ENCODE peak calls at places on chromosome 18, in four cellular contexts. B is H9, Y is mesenchymal stem cell, V is IMR-90. A is an unnamed sample. For H3K9me3, the result is how much of the 10 kb centered on the place peaks cover.

GRCh38 chr18:60188943-60189342 is 183.6 kb downstream of the MC4R start:
- DNase-seq in B (no peak), Y (no peak), V (no peak), A (no peak)

GRCh38 chr18:65994294-65994693 is 243.5 kb downstream of the CDH7 start:
- DNase-seq in B (no peak), Y (no peak), V (no peak), A (no peak)

GRCh38 chr18:8769509-8769908 is 64.2 kb downstream of the MTCL1 start:
- DNase-seq in B (no peak), Y (no peak), V (no peak), A (no peak)

GRCh38 chr18:44411971-44412370 is 268.7 kb upstream of the SETBP1 start:
- DNase-seq in B (no peak), Y (no peak), V (no peak), A (no peak)

GRCh38 chr18:70423988-70424387 is 135.1 kb downstream of the SOCS6 start:
- DNase-seq in B (no peak), Y (no peak), V (no peak), A (no peak)

GRCh38 chr18:934518-935123 is 29.9 kb downstream of the ADCYAP1 start:
- DNase-seq in B (no peak), Y (no peak), V (no peak), A (no peak)

GRCh38 chr18:46452820-46453219 is 204.2 kb downstream of the LOXHD1 start:
- DNase-seq in B (no peak), Y (no peak), V (peak), A (no peak)

GRCh38 chr18:22709288-22710060 is 223.7 kb upstream of the RBBP8 start:
- DNase-seq in B (no peak), Y (peak), V (peak), A (no peak)

GRCh38 chr18:58057291-58057965 is 13.4 kb downstream of the NEDD4L start:
- DNase-seq in B (no peak), Y (no peak), V (no peak), A (no peak)

GRCh38 chr18:42351455-42351854 is 396.4 kb downstream of the PIK3C3 start:
- DNase-seq in B (no peak), Y (no peak), V (no peak), A (no peak)

GRCh38 chr18:58862851-58863538 is 1.7 kb upstream of the ZNF532 start:
- DNase-seq in B (no peak), Y (peak), V (peak), A (no peak)

GRCh38 chr18:26764177-26764576 is 101.3 kb downstream of the AQP4 start:
- DNase-seq in B (no peak), Y (no peak), V (no peak), A (no peak)

GRCh38 chr18:6355789-6356589 is 58.7 kb downstream of the L3MBTL4 start:
- DNase-seq in B (no peak), Y (peak), V (peak), A (no peak)

GRCh38 chr18:10320201-10320600 is 134.2 kb upstream of the APCDD1 start:
- DNase-seq in B (no peak), Y (no peak), V (no peak), A (no peak)

GRCh38 chr18:5196253-5197031 is 615 bp downstream of the AKAIN1 start:
- DNase-seq in B (peak), Y (no peak), V (no peak), A (peak)

GRCh38 chr18:8765692-8766463 is 60.5 kb downstream of the MTCL1 start:
- DNase-seq in B (no peak), Y (peak), V (no peak), A (no peak)

GRCh38 chr18:31920326-31920725 is 22.6 kb downstream of the TRAPPC8 start:
- DNase-seq in B (no peak), Y (no peak), V (no peak), A (no peak)

GRCh38 chr18:21900594-21901352 is 160.2 kb downstream of the MIB1 start:
- DNase-seq in B (no peak), Y (no peak), V (no peak), A (no peak)

GRCh38 chr18:457120-457519 is 43.4 kb downstream of the COLEC12 start:
- DNase-seq in B (no peak), Y (peak), V (peak), A (no peak)

GRCh38 chr18:23551978-23552377 is 34.3 kb downstream of the NPC1 start:
- DNase-seq in B (no peak), Y (no peak), V (no peak), A (no peak)

GRCh38 chr18:60889442-60889841 is 443.8 kb upstream of the CDH20 start:
- DNase-seq in B (no peak), Y (no peak), V (no peak), A (no peak)

GRCh38 chr18:45291616-45292612 is 323.4 kb upstream of the SLC14A2 start:
- DNase-seq in B (no peak), Y (peak), V (no peak), A (no peak)

GRCh38 chr18:58202406-58202730 is 158.3 kb downstream of the NEDD4L start:
- DNase-seq in B (no peak), Y (no peak), V (peak), A (no peak)

GRCh38 chr18:30175061-30175574 is 867.4 kb downstream of the DSC3 start:
- DNase-seq in B (no peak), Y (no peak), V (no peak), A (no peak)

GRCh38 chr18:32049393-32050161 is 31.0 kb downstream of the RNF125 start:
- DNase-seq in B (no peak), Y (no peak), V (no peak), A (no peak)

GRCh38 chr18:23916338-23916737 is 98.2 kb upstream of the TTC39C start:
- DNase-seq in B (no peak), Y (no peak), V (no peak), A (no peak)

GRCh38 chr18:58101291-58101706 is 57.3 kb downstream of the NEDD4L start:
- DNase-seq in B (no peak), Y (no peak), V (no peak), A (no peak)

GRCh38 chr18:23209796-23210195 is 74.5 kb downstream of the CABLES1 start:
- DNase-seq in B (no peak), Y (no peak), V (no peak), A (no peak)

GRCh38 chr18:48949051-48949605 is 1.6 kb downstream of the SMAD7 start:
- DNase-seq in B (no peak), Y (peak), V (no peak), A (no peak)

GRCh38 chr18:72468011-72468710 is 76.0 kb downstream of the CBLN2 start:
- DNase-seq in B (no peak), Y (no peak), V (no peak), A (no peak)

GRCh38 chr18:23053756-23054457 is 81.4 kb upstream of the CABLES1 start:
- DNase-seq in B (peak), Y (peak), V (peak), A (peak)

GRCh38 chr18:26386002-26386401 is 159.8 kb downstream of the TAF4B start:
- DNase-seq in B (no peak), Y (peak), V (peak), A (no peak)

GRCh38 chr18:60197233-60197632 is 175.3 kb downstream of the MC4R start:
- DNase-seq in B (no peak), Y (no peak), V (no peak), A (no peak)

GRCh38 chr18:61435064-61435652 is 101.9 kb downstream of the CDH20 start:
- DNase-seq in B (peak), Y (peak), V (peak), A (no peak)

GRCh38 chr18:77111449-77112160 is 21.0 kb downstream of the MBP start:
- DNase-seq in B (no peak), Y (no peak), V (no peak), A (no peak)

GRCh38 chr18:77112161-77112801 is 20.3 kb downstream of the MBP start:
- DNase-seq in B (no peak), Y (no peak), V (no peak), A (no peak)

GRCh38 chr18:77114070-77114563 is 18.5 kb downstream of the MBP start:
- DNase-seq in B (no peak), Y (no peak), V (no peak), A (no peak)

GRCh38 chr18:77114564-77115391 is 17.8 kb downstream of the MBP start:
- DNase-seq in B (no peak), Y (peak), V (peak), A (no peak)

DNA sequence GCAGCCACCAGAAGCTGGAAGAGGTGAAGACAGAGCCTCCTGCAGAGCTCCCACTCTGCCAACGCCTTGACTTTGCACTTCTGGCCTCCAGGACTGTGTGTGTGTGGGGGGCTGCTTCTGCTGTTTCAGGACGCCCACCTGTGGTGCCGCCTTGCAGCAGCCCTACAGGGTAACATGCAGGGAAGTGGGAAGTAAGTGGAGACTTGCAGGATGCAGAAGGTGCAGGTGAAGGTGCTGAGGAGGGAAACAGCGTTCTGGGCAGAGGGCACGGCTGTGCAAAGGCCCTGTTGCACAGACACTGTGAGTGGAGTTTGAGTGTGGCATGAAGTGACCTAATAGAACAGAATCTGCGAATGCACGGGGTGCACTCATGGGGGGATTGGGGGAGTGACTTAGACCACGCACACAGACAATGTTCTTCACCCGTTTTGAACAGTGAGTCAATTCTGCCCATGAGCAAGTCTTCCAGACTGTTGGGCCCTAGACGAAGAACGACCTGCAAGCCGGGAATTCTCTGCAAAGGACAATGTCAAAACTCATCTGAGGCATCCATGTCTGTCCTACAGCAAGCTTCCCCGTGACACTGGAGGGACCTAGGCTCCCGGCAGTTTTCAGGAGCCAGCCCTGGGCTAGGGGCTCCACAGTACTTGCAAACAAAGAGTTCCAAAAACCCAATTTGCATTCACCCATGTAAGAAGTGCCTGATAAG is 19.1 kb downstream of the MBP start:
- DNase-seq in B (no peak), Y (no peak), V (no peak), A (no peak)
- H3K23ac ChIP-seq in B (no peak), Y (no peak), V (no peak), A (no peak)

DNA sequence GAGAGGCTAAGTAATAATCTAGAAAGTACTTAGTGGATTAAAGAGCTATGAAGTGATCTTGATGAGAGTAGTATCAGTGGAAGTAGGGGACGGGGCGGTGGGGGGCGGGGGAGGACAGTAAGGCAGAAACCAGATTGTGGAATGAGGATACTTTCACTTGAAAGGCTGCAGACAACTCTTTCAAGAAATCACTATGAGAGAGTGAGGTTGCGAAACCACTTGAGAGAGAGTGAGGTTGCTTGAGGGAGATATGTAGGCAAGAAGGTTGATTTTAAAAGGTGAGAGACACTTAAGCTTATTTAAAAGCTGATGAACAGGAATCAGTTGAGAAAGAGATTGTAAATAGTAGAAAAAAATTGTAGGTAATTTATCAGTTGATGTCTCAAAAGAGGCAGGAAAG is 3.8 kb downstream of the ZNF397 start:
- DNase-seq in B (no peak), Y (no peak), V (no peak), A (no peak)
- H3K9me3 ChIP-seq in B (under half), Y (half or more), V (under half), A (half or more)

DNA sequence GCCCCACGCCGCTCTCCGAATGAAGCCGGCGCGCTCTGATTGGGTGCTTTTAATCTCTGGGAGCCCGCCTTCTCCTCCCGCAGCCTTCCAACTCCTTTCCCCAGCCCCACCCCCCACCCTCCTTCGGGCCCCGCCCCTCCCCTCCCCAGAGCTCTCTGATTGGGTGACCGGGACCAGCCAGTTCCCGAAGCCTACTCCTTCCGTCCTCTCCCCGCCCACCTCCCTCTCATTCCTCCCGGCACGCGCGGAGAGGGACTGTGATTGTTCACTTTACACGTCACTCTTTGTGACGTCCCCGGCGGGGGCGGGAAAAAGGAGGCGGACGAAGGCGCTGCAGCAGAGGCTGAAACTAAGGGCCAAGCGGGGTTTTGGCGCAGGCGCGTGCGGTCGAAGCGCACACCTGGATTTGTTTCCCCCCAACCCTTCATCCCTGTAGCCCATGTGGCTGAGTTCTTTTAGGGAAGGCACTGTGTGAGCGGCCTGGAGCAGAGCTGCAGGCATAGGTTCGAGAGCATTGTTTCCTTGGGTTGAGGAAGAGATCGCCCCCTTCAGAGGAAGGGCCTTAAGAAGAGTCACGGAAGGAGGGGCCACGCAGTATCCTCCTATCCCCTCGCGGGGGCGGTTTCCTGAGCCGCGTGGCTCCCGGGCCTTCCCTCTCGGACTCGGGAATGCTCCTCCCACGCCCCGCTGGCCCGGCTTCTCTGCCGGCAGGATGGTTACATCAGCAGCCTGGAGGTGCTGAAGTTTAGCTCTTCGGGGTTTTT is at the start of gene MEX3C:
- DNase-seq in B (peak), Y (peak), V (peak), A (peak)
- H2AK5ac ChIP-seq in B (no peak), Y (peak), V (no peak), A (peak)

GRCh38 chr18:13611058-13611615 is 115.2 kb downstream of the FAM210A start:
- DNase-seq in B (peak), Y (no peak), V (peak), A (peak)

GRCh38 chr18:13613591-13614317 is 112.6 kb downstream of the FAM210A start:
- DNase-seq in B (no peak), Y (no peak), V (no peak), A (no peak)

GRCh38 chr18:13611616-13612110 is 114.7 kb downstream of the FAM210A start:
- DNase-seq in B (peak), Y (peak), V (peak), A (peak)

GRCh38 chr18:13613099-13613498 is 113.3 kb downstream of the FAM210A start:
- DNase-seq in B (no peak), Y (no peak), V (no peak), A (no peak)

DNA sequence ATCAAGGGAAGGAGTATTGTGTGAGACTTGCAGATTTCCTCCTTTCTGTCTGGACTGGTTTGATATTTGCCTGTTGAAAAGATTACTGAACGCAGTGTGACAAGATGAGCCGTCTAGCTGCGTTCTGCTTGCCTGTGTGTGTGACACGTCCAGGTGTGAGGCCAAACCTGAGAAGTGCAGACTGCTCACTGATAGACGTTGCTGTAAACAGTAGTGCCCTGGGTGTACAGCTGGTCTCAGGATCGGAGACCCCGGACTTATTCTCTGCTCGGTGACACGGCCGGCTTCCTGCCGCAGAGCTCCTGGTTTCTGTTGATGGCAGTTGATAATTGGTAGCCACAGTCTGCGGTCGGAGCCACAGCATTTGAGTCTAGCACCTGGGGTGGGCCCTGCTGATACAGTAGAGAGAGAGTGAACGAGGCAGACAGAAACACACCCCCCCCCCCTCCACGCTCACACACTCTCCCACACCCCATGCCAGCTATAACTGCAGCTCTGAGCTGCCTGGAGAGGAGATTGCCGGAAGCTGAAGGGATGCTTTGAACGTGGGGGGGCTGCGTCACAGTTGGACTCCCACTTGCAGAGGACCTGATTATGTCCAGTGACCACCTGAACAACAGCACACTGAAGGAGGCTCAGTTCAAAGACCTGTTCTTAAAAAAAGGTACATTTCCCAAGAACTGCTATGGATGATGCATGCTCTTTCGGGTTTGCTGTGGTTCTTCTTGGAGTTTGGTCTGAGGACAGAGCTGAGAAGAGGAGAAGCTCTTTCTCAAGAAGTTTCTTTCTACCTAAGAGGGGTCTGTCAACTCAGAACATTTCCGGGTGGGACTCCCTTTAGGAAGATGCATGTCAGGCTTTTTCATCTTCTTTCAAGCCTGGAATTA is 114.0 kb downstream of the FAM210A start:
- DNase-seq in B (no peak), Y (no peak), V (no peak), A (no peak)
- H3K23ac ChIP-seq in B (no peak), Y (no peak), V (no peak), A (peak)

GRCh38 chr18:78770149-78771139 is 209.2 kb upstream of the SALL3 start:
- DNase-seq in B (peak), Y (no peak), V (no peak), A (no peak)
- H3K9me3 ChIP-seq in B (under half), Y (under half), V (half or more), A (under half)

DNA sequence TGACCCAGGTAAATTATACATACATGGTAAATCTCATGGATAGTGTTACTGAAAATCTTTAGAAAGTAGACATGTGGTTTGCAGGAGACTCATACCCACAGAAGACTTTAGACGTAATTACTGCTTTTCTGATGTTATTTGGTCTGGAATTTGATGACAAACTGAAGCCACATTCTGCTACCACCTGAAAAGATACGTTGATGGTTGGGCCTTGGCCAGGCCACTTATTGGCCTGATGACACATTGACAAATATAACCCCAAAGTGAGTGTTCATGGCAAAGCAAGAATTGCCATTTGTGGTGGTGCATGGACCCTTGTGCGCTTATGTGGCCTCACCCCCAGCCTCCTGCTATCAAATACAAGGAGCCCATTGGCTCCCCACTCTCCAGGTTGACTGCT is 155.6 kb downstream of the METTL4 start:
- DNase-seq in B (no peak), Y (no peak), V (no peak), A (no peak)
- H2AK5ac ChIP-seq in B (no peak), Y (no peak), V (no peak), A (no peak)

GRCh38 chr18:25350561-25351201 is 1.3 kb downstream of the ZNF521 start:
- DNase-seq in B (peak), Y (peak), V (peak), A (peak)
- H3K23ac ChIP-seq in B (no peak), Y (no peak), V (peak), A (peak)

A was measured in neuronal stem cell.